ENCODE peak calls at places on chromosomes 1 and 21, in eight cellular contexts. K is PC-9, G is HCT116, N is fibroblast of lung, I is H1, T is DND-41, W is A673, A is keratinocyte. Q is an unnamed sample.

GRCh38 chr1:40806724-40807675 is 23.4 kb downstream of the KCNQ4 start:
- DNase-seq in K (no peak), G (no peak), N (no peak), I (no peak), T (no peak), W (no peak), A (no peak), Q (no peak)

GRCh38 chr1:17438176-17438976 is 1.1 kb downstream of the RCC2 start:
- DNase-seq in K (peak), G (no peak), N (peak), I (no peak), T (peak), W (peak), A (no peak), Q (peak)

GRCh38 chr1:12179638-12180121 is 12.9 kb downstream of the TNFRSF1B start:
- DNase-seq in K (no peak), G (no peak), N (no peak), I (no peak), T (no peak), W (no peak), A (no peak), Q (no peak)

GRCh38 chr1:107590895-107591622 is 373.9 kb downstream of the VAV3 start:
- DNase-seq in K (no peak), G (no peak), N (no peak), I (no peak), T (no peak), W (no peak), A (no peak), Q (no peak)

GRCh38 chr1:89897347-89898133 is 76.7 kb downstream of the LRRC8D start:
- DNase-seq in K (no peak), G (no peak), N (no peak), I (no peak), T (no peak), W (peak), A (no peak), Q (no peak)

GRCh38 chr1:234488054-234488953 is 9.3 kb upstream of the TARBP1 start:
- DNase-seq in K (no peak), G (no peak), N (no peak), I (no peak), T (no peak), W (no peak), A (no peak), Q (no peak)

GRCh38 chr1:63777965-63778880 is 4.4 kb downstream of the ROR1 start:
- DNase-seq in K (no peak), G (no peak), N (no peak), I (no peak), T (no peak), W (no peak), A (no peak), Q (no peak)

GRCh38 chr1:52659851-52660596 is 27.1 kb downstream of the SHISAL2A start:
- DNase-seq in K (no peak), G (no peak), N (no peak), I (peak), T (no peak), W (no peak), A (no peak), Q (peak)

GRCh38 chr1:210373628-210373877 is 44.9 kb downstream of the HHAT start:
- DNase-seq in K (peak), G (no peak), N (no peak), I (no peak), T (no peak), W (no peak), A (no peak), Q (no peak)

GRCh38 chr1:46718727-46719622 is at the start of gene EFCAB14:
- DNase-seq in K (peak), G (peak), N (peak), I (peak), T (peak), W (peak), A (peak), Q (peak)

GRCh38 chr1:100736324-100736723 is 16.8 kb downstream of the VCAM1 start:
- DNase-seq in K (no peak), G (no peak), N (peak), I (no peak), T (no peak), W (no peak), A (no peak), Q (no peak)

GRCh38 chr1:172980456-172980855 is 70.3 kb downstream of the TNFSF18 start:
- DNase-seq in K (no peak), G (no peak), N (peak), I (no peak), T (no peak), W (no peak), A (no peak), Q (no peak)

GRCh38 chr1:227880342-227880924 is 65.0 kb downstream of the PRSS38 start:
- DNase-seq in K (no peak), G (no peak), N (no peak), I (no peak), T (no peak), W (no peak), A (no peak), Q (no peak)

GRCh38 chr1:182811975-182812727 is 22.6 kb downstream of the NPL start:
- DNase-seq in K (no peak), G (no peak), N (no peak), I (no peak), T (no peak), W (no peak), A (no peak), Q (no peak)

GRCh38 chr1:100265562-100265930 is 470 bp upstream of the RTCA start:
- DNase-seq in K (no peak), G (peak), N (peak), I (no peak), T (no peak), W (no peak), A (no peak), Q (no peak)

GRCh38 chr21:43772368-43772870 is 3.7 kb downstream of the CSTB start:
- DNase-seq in K (no peak), G (no peak), N (no peak), I (no peak), T (no peak), W (no peak), A (no peak), Q (no peak)

GRCh38 chr1:116949213-116949985 is 39.7 kb downstream of the PTGFRN start:
- DNase-seq in K (no peak), G (no peak), N (no peak), I (no peak), T (no peak), W (no peak), A (no peak), Q (peak)

GRCh38 chr1:161910516-161911077 is 113.1 kb downstream of the OLFML2B start:
- DNase-seq in K (no peak), G (no peak), N (peak), I (no peak), T (no peak), W (no peak), A (no peak), Q (no peak)

GRCh38 chr1:21509351-21510112 is at the start of gene ALPL:
- DNase-seq in K (no peak), G (no peak), N (no peak), I (no peak), T (no peak), W (no peak), A (no peak), Q (peak)

GRCh38 chr1:21510885-21511578 is 1.8 kb downstream of the ALPL start:
- DNase-seq in K (no peak), G (no peak), N (peak), I (no peak), T (no peak), W (no peak), A (no peak), Q (no peak)

GRCh38 chr1:21514245-21514644 is 5.0 kb downstream of the ALPL start:
- DNase-seq in K (no peak), G (no peak), N (no peak), I (no peak), T (no peak), W (no peak), A (no peak), Q (no peak)

GRCh38 chr1:21510113-21510493 is 880 bp downstream of the ALPL start:
- DNase-seq in K (no peak), G (no peak), N (no peak), I (peak), T (no peak), W (no peak), A (no peak), Q (peak)

GRCh38 chr1:21511579-21512522 is 2.6 kb downstream of the ALPL start:
- DNase-seq in K (peak), G (no peak), N (peak), I (no peak), T (no peak), W (no peak), A (no peak), Q (no peak)
- TF ChIP-seq EZH2 in K (no peak), G (no peak), N (no peak), I (no peak), T (no peak), W (no peak), A (no peak), Q (no peak)

GRCh38 chr21:44874497-44875331 is 1.2 kb upstream of the PTTG1IP start:
- DNase-seq in K (no peak), G (no peak), N (no peak), I (no peak), T (peak), W (peak), A (no peak), Q (peak)
- TF ChIP-seq EZH2 in K (no peak), G (no peak), N (no peak), I (peak), T (peak), W (no peak), A (no peak), Q (peak)

DNA sequence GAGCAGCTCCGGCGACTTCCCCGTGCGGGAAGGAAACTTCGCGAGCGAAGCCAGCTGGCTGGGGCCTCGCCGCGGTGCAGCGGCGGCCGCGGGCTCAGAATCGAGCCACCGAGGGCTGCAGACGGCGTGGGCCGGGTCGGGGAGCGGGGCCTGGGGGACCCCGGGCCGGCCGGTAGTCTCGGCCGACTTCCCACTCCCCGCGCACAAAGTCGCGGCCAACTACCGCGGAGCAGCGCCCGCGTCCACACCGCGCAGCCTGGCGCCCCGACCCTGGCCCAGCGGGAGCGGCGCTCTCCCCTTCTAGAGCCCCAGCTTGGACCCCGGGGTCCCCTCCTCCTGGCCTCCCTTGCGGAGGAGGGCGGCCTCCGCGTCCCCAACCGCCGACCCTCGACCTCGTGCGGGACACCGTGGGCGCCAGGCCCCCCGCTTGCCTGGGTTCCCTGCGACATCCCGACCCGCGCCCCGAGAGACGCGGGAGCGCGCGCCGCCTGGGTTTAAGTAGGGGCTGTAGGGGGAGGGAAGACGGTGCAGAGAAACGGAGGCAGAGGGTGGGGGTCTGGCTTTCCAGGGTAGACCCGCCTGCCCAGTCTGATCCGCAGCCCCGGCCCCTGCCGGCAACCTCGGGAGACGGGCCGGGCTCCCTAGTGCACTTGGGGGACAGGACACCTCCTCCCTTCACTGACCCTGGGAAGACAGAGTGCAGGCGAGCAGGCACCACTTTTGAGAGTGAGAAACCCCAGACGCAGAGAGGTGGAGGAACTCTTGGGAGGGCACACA is 4.7 kb downstream of the PRDM16 start:
- DNase-seq in K (no peak), G (no peak), N (peak), I (no peak), T (no peak), W (no peak), A (no peak), Q (peak)
- TF ChIP-seq EZH2 in K (no peak), G (no peak), N (peak), I (peak), T (no peak), W (no peak), A (peak), Q (peak)

GRCh38 chr1:3732747-3733602 is 19.3 kb upstream of the CCDC27 start:
- DNase-seq in K (no peak), G (no peak), N (peak), I (no peak), T (no peak), W (no peak), A (no peak), Q (peak)
- TF ChIP-seq EZH2 in K (no peak), G (no peak), N (no peak), I (no peak), T (no peak), W (no peak), A (no peak), Q (no peak)

DNA sequence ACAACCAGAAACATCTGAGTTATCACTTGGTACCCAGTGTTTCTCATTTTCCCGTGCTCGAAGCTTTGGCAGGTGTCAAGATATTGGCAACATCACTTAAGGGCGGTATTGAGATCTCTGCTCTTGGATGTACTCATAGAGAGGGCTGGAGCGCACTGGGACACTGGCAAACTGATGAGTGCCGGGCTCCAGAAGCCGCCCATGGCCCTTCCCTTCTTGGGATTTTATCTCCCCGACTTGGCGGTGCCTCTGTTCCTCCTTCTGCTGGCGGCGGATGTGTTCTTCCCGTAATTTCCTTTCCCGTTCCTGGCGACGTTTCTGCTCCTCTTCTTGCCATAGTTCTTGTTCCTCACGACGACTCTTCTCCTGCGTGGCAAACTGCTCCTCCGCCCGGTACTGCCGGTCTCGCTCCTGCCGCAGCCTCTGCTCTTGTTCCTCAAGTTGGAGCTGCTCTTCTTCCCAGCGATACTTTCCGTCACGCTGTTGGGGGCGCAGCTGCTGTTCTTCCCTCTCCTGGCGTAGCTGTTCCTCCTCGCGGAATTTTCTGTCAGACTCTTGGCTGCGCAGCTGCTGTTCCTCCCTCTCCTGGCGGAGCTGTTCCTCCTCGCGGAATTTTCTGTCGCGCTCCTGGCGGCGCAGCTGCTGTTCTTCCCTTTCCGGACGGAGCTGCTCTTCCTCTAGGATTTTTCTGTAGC is 7.8 kb downstream of the TCHH start:
- DNase-seq in K (no peak), G (peak), N (no peak), I (no peak), T (no peak), W (peak), A (no peak), Q (no peak)
- TF ChIP-seq EZH2 in K (no peak), G (no peak), N (no peak), I (no peak), T (no peak), W (peak), A (peak), Q (no peak)

DNA sequence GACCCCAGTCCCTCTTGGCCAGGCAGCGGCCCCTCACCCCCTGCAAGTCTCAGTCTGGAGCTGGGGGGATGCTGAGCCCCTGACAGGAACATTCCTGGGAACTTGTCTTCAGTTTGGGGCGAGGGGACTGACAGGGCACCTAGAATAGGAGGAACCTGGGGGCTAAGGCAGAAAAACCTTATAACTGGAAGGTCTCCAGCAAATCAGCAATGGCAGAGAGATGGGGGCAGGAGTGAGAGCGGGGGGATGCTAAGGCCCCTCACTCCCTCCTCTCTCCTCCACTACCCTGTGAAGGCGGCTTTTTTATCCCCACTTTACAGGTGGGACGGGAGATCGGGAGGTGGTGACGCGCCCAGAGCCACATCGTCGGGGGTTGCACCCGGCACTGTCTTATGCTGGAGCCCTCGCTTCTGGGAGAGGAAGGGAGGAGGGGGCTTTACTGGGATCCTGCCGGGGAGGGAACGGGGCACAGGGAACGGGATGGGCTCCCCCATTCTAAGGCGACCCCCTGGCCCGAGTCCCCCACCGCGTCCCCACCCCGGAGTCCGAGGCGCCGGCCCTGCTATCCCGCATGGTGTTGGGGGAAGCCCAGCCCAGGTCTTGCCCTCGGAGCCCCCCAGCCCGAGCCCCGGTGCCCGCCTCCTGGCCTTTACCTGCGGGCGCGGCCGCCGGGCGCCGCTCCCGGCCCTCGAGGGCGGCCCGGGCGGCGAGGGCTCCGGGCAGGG is 456 bp downstream of the COL8A2 start:
- DNase-seq in K (no peak), G (no peak), N (no peak), I (no peak), T (no peak), W (no peak), A (no peak), Q (no peak)
- TF ChIP-seq EZH2 in K (no peak), G (no peak), N (no peak), I (no peak), T (no peak), W (no peak), A (peak), Q (peak)

Q was measured in neural progenitor cell.